ENCODE peak calls at places on chromosome 7, in eight cellular contexts. U, J, B, M, E, A, H and Q are unnamed samples.

GRCh38 chr7:128705891-128706333 is 33.2 kb upstream of the CALU start:
- DNase-seq in J (no peak), B (no peak), H (no peak), M (no peak), A (no peak), U (no peak), E (no peak), Q (no peak)

GRCh38 chr7:150631084-150631824 is 931 bp downstream of the GIMAP6 start:
- DNase-seq in E (peak), U (peak), M (no peak), B (no peak), A (peak), H (peak), J (no peak), Q (peak)

GRCh38 chr7:84187087-84187805 is 7.3 kb downstream of the SEMA3A start:
- DNase-seq in A (no peak), J (no peak), E (no peak), U (no peak), H (no peak), B (no peak), M (no peak), Q (no peak)

GRCh38 chr7:64656489-64656888 is 9.4 kb upstream of the ZNF107 start:
- DNase-seq in A (no peak), B (no peak), J (no peak), E (no peak), M (no peak), H (no peak), U (no peak), Q (no peak)

GRCh38 chr7:151707757-151708156 is 169.2 kb downstream of the PRKAG2 start:
- DNase-seq in A (no peak), E (no peak), U (no peak), H (no peak), M (no peak), B (no peak), J (no peak), Q (no peak)

GRCh38 chr7:56045796-56046195 is 5.4 kb downstream of the PSPH start:
- DNase-seq in E (no peak), M (no peak), J (no peak), U (no peak), A (no peak), B (no peak), H (no peak), Q (no peak)

GRCh38 chr7:137741443-137741842 is 105.3 kb downstream of the DGKI start:
- DNase-seq in H (no peak), U (no peak), E (no peak), B (no peak), A (no peak), J (no peak), M (no peak), Q (no peak)

GRCh38 chr7:78924581-78924980 is 528.9 kb downstream of the MAGI2 start:
- DNase-seq in A (no peak), M (peak), U (no peak), J (no peak), E (no peak), B (no peak), H (no peak), Q (no peak)

GRCh38 chr7:41796331-41796730 is 93.4 kb upstream of the INHBA start:
- DNase-seq in M (no peak), A (no peak), U (no peak), E (no peak), H (no peak), B (no peak), J (no peak), Q (no peak)

GRCh38 chr7:101518348-101518747 is 110.7 kb downstream of the MYL10 start:
- DNase-seq in A (no peak), U (no peak), B (no peak), J (no peak), M (no peak), H (no peak), E (no peak), Q (no peak)